ENCODE peak calls at places on chromosomes 4 and X, in eight cellular contexts. One of them, this sample, is unnamed.

GRCh38 chr4:172369471-172369959 is 556.3 kb downstream of the GALNTL6 start:
- DNase-seq in mesendoderm: no peak
- DNase-seq in choroid plexus epithelial cell: no peak
- DNase-seq in CD14-positive monocyte: no peak
- DNase-seq in skeletal muscle cell: no peak
- DNase-seq in kidney glomerular epithelial cell: no peak
- DNase-seq in G401: no peak
- DNase-seq in psoas muscle: no peak
- DNase-seq in this sample: no peak

GRCh38 chr4:154491731-154492249 is at the start of gene DCHS2:
- DNase-seq in choroid plexus epithelial cell: no peak
- DNase-seq in G401: no peak
- DNase-seq in psoas muscle: peak
- DNase-seq in kidney glomerular epithelial cell: no peak
- DNase-seq in CD14-positive monocyte: no peak
- DNase-seq in mesendoderm: peak
- DNase-seq in skeletal muscle cell: no peak
- DNase-seq in this sample: peak

GRCh38 chrX:153633048-153633447 is 14.0 kb upstream of the DUSP9 start:
- DNase-seq in kidney glomerular epithelial cell: no peak
- DNase-seq in CD14-positive monocyte: no peak
- DNase-seq in choroid plexus epithelial cell: no peak
- DNase-seq in skeletal muscle cell: no peak
- DNase-seq in mesendoderm: no peak
- DNase-seq in psoas muscle: peak
- DNase-seq in G401: no peak
- DNase-seq in this sample: no peak

GRCh38 chrX:22192419-22193086 is 80.2 kb upstream of the CBLL2 start:
- DNase-seq in mesendoderm: peak
- DNase-seq in choroid plexus epithelial cell: peak
- DNase-seq in kidney glomerular epithelial cell: peak
- DNase-seq in psoas muscle: peak
- DNase-seq in skeletal muscle cell: no peak
- DNase-seq in CD14-positive monocyte: peak
- DNase-seq in G401: peak
- DNase-seq in this sample: peak

GRCh38 chrX:154457491-154458115 is 478 bp upstream of the PLXNA3 start:
- DNase-seq in CD14-positive monocyte: no peak
- DNase-seq in skeletal muscle cell: no peak
- DNase-seq in choroid plexus epithelial cell: no peak
- DNase-seq in G401: no peak
- DNase-seq in psoas muscle: no peak
- DNase-seq in kidney glomerular epithelial cell: no peak
- DNase-seq in mesendoderm: peak
- DNase-seq in this sample: peak

GRCh38 chrX:12992544-12993118 is 17.7 kb downstream of the TMSB4X start:
- DNase-seq in mesendoderm: no peak
- DNase-seq in choroid plexus epithelial cell: no peak
- DNase-seq in psoas muscle: no peak
- DNase-seq in G401: no peak
- DNase-seq in skeletal muscle cell: no peak
- DNase-seq in kidney glomerular epithelial cell: no peak
- DNase-seq in CD14-positive monocyte: no peak
- DNase-seq in this sample: no peak

GRCh38 chr4:15551740-15552446 is 82.2 kb downstream of the CC2D2A start:
- DNase-seq in CD14-positive monocyte: no peak
- DNase-seq in mesendoderm: no peak
- DNase-seq in choroid plexus epithelial cell: no peak
- DNase-seq in kidney glomerular epithelial cell: peak
- DNase-seq in skeletal muscle cell: no peak
- DNase-seq in psoas muscle: no peak
- DNase-seq in G401: no peak
- DNase-seq in this sample: no peak

GRCh38 chr4:112910109-112910736 is 139.2 kb upstream of the ANK2 start:
- DNase-seq in G401: peak
- DNase-seq in kidney glomerular epithelial cell: peak
- DNase-seq in skeletal muscle cell: peak
- DNase-seq in psoas muscle: no peak
- DNase-seq in CD14-positive monocyte: no peak
- DNase-seq in choroid plexus epithelial cell: peak
- DNase-seq in mesendoderm: no peak
- DNase-seq in this sample: no peak

GRCh38 chr4:1544861-1545275 is 138.6 kb upstream of the NKX1-1 start:
- DNase-seq in kidney glomerular epithelial cell: no peak
- DNase-seq in CD14-positive monocyte: no peak
- DNase-seq in mesendoderm: no peak
- DNase-seq in psoas muscle: peak
- DNase-seq in skeletal muscle cell: no peak
- DNase-seq in choroid plexus epithelial cell: no peak
- DNase-seq in G401: no peak
- DNase-seq in this sample: no peak

GRCh38 chr4:188691811-188692210 is 552.6 kb downstream of the TRIML1 start:
- DNase-seq in kidney glomerular epithelial cell: no peak
- DNase-seq in skeletal muscle cell: peak
- DNase-seq in mesendoderm: no peak
- DNase-seq in G401: no peak
- DNase-seq in psoas muscle: no peak
- DNase-seq in choroid plexus epithelial cell: peak
- DNase-seq in CD14-positive monocyte: no peak
- DNase-seq in this sample: no peak

GRCh38 chr4:76989391-76990061 is 40.0 kb downstream of the SEPTIN11 start:
- DNase-seq in kidney glomerular epithelial cell: no peak
- DNase-seq in choroid plexus epithelial cell: no peak
- DNase-seq in skeletal muscle cell: no peak
- DNase-seq in CD14-positive monocyte: no peak
- DNase-seq in psoas muscle: no peak
- DNase-seq in mesendoderm: no peak
- DNase-seq in G401: no peak
- DNase-seq in this sample: no peak

GRCh38 chr4:6408263-6408662 is 64.2 kb downstream of the PPP2R2C start:
- DNase-seq in psoas muscle: no peak
- DNase-seq in choroid plexus epithelial cell: no peak
- DNase-seq in CD14-positive monocyte: no peak
- DNase-seq in G401: no peak
- DNase-seq in skeletal muscle cell: no peak
- DNase-seq in mesendoderm: peak
- DNase-seq in kidney glomerular epithelial cell: no peak
- DNase-seq in this sample: no peak

GRCh38 chrX:65601530-65602281 is 65.7 kb upstream of the MSN start:
- DNase-seq in CD14-positive monocyte: peak
- DNase-seq in skeletal muscle cell: peak
- DNase-seq in kidney glomerular epithelial cell: peak
- DNase-seq in G401: no peak
- DNase-seq in mesendoderm: peak
- DNase-seq in psoas muscle: peak
- DNase-seq in choroid plexus epithelial cell: peak
- DNase-seq in this sample: no peak

GRCh38 chrX:101108293-101108692 is 10.3 kb downstream of the CENPI start:
- DNase-seq in CD14-positive monocyte: no peak
- DNase-seq in choroid plexus epithelial cell: peak
- DNase-seq in psoas muscle: no peak
- DNase-seq in G401: no peak
- DNase-seq in mesendoderm: no peak
- DNase-seq in skeletal muscle cell: peak
- DNase-seq in kidney glomerular epithelial cell: no peak
- DNase-seq in this sample: no peak

GRCh38 chr4:77819409-77819835 is 254 bp upstream of the CNOT6L start:
- DNase-seq in CD14-positive monocyte: peak
- DNase-seq in choroid plexus epithelial cell: peak
- DNase-seq in psoas muscle: no peak
- DNase-seq in mesendoderm: no peak
- DNase-seq in G401: no peak
- DNase-seq in skeletal muscle cell: no peak
- DNase-seq in kidney glomerular epithelial cell: no peak
- DNase-seq in this sample: no peak

GRCh38 chrX:41670108-41670507 is 18.7 kb upstream of the GPR34 start:
- DNase-seq in G401: no peak
- DNase-seq in kidney glomerular epithelial cell: no peak
- DNase-seq in skeletal muscle cell: no peak
- DNase-seq in psoas muscle: no peak
- DNase-seq in CD14-positive monocyte: no peak
- DNase-seq in choroid plexus epithelial cell: no peak
- DNase-seq in mesendoderm: no peak
- DNase-seq in this sample: no peak

GRCh38 chr4:107616838-107617389 is 103.1 kb downstream of the PAPSS1 start:
- DNase-seq in G401: no peak
- DNase-seq in kidney glomerular epithelial cell: no peak
- DNase-seq in CD14-positive monocyte: no peak
- DNase-seq in mesendoderm: no peak
- DNase-seq in psoas muscle: no peak
- DNase-seq in skeletal muscle cell: no peak
- DNase-seq in choroid plexus epithelial cell: no peak
- DNase-seq in this sample: no peak

GRCh38 chrX:19225906-19226305 is 103.6 kb upstream of the ADGRG2 start:
- DNase-seq in mesendoderm: peak
- DNase-seq in skeletal muscle cell: no peak
- DNase-seq in kidney glomerular epithelial cell: peak
- DNase-seq in CD14-positive monocyte: no peak
- DNase-seq in choroid plexus epithelial cell: peak
- DNase-seq in G401: peak
- DNase-seq in psoas muscle: no peak
- DNase-seq in this sample: peak

GRCh38 chr4:3037957-3038451 is 36.3 kb downstream of the HTT-AS start:
- DNase-seq in mesendoderm: no peak
- DNase-seq in skeletal muscle cell: no peak
- DNase-seq in G401: no peak
- DNase-seq in CD14-positive monocyte: no peak
- DNase-seq in kidney glomerular epithelial cell: no peak
- DNase-seq in choroid plexus epithelial cell: no peak
- DNase-seq in psoas muscle: peak
- DNase-seq in this sample: no peak

GRCh38 chr4:1233641-1234277 is 15.2 kb downstream of the CTBP1 start:
- DNase-seq in kidney glomerular epithelial cell: no peak
- DNase-seq in skeletal muscle cell: no peak
- DNase-seq in psoas muscle: peak
- DNase-seq in G401: peak
- DNase-seq in choroid plexus epithelial cell: peak
- DNase-seq in mesendoderm: no peak
- DNase-seq in CD14-positive monocyte: peak
- DNase-seq in this sample: no peak

GRCh38 chr4:8689741-8690140 is 97.2 kb downstream of the CPZ start:
- DNase-seq in G401: no peak
- DNase-seq in skeletal muscle cell: no peak
- DNase-seq in choroid plexus epithelial cell: no peak
- DNase-seq in mesendoderm: no peak
- DNase-seq in psoas muscle: no peak
- DNase-seq in CD14-positive monocyte: peak
- DNase-seq in kidney glomerular epithelial cell: no peak
- DNase-seq in this sample: no peak

GRCh38 chr4:168124008-168124641 is 31.8 kb downstream of the ANXA10 start:
- DNase-seq in G401: no peak
- DNase-seq in psoas muscle: no peak
- DNase-seq in skeletal muscle cell: peak
- DNase-seq in mesendoderm: no peak
- DNase-seq in choroid plexus epithelial cell: peak
- DNase-seq in kidney glomerular epithelial cell: no peak
- DNase-seq in CD14-positive monocyte: no peak
- DNase-seq in this sample: no peak

GRCh38 chrX:44042731-44043130 is 69.5 kb upstream of the NDP start:
- DNase-seq in CD14-positive monocyte: no peak
- DNase-seq in choroid plexus epithelial cell: peak
- DNase-seq in kidney glomerular epithelial cell: peak
- DNase-seq in mesendoderm: no peak
- DNase-seq in G401: no peak
- DNase-seq in skeletal muscle cell: no peak
- DNase-seq in psoas muscle: no peak
- DNase-seq in this sample: peak

GRCh38 chr4:128335541-128335940 is 47.9 kb upstream of the PGRMC2 start:
- DNase-seq in kidney glomerular epithelial cell: no peak
- DNase-seq in skeletal muscle cell: no peak
- DNase-seq in G401: no peak
- DNase-seq in psoas muscle: no peak
- DNase-seq in choroid plexus epithelial cell: peak
- DNase-seq in CD14-positive monocyte: no peak
- DNase-seq in mesendoderm: no peak
- DNase-seq in this sample: no peak

GRCh38 chrX:153474718-153475117 is 4.3 kb upstream of the HAUS7 start:
- DNase-seq in kidney glomerular epithelial cell: no peak
- DNase-seq in psoas muscle: peak
- DNase-seq in CD14-positive monocyte: no peak
- DNase-seq in choroid plexus epithelial cell: peak
- DNase-seq in G401: no peak
- DNase-seq in skeletal muscle cell: no peak
- DNase-seq in mesendoderm: peak
- DNase-seq in this sample: no peak

GRCh38 chr4:109494538-109494937 is 60.9 kb downstream of the SEC24B start:
- DNase-seq in G401: no peak
- DNase-seq in choroid plexus epithelial cell: no peak
- DNase-seq in kidney glomerular epithelial cell: no peak
- DNase-seq in CD14-positive monocyte: no peak
- DNase-seq in mesendoderm: no peak
- DNase-seq in psoas muscle: no peak
- DNase-seq in skeletal muscle cell: no peak
- DNase-seq in this sample: no peak

GRCh38 chr4:114317564-114317963 is 281.0 kb upstream of the UGT8 start:
- DNase-seq in choroid plexus epithelial cell: no peak
- DNase-seq in skeletal muscle cell: no peak
- DNase-seq in kidney glomerular epithelial cell: no peak
- DNase-seq in G401: no peak
- DNase-seq in psoas muscle: no peak
- DNase-seq in mesendoderm: no peak
- DNase-seq in CD14-positive monocyte: no peak
- DNase-seq in this sample: no peak

GRCh38 chr4:39976141-39976944 is 1.4 kb downstream of the PDS5A start:
- DNase-seq in kidney glomerular epithelial cell: peak
- DNase-seq in G401: peak
- DNase-seq in psoas muscle: peak
- DNase-seq in choroid plexus epithelial cell: peak
- DNase-seq in mesendoderm: peak
- DNase-seq in skeletal muscle cell: peak
- DNase-seq in CD14-positive monocyte: peak
- DNase-seq in this sample: peak

GRCh38 chrX:65697915-65698796 is 30.7 kb downstream of the MSN start:
- DNase-seq in G401: no peak
- DNase-seq in mesendoderm: peak
- DNase-seq in choroid plexus epithelial cell: peak
- DNase-seq in psoas muscle: no peak
- DNase-seq in skeletal muscle cell: no peak
- DNase-seq in CD14-positive monocyte: peak
- DNase-seq in kidney glomerular epithelial cell: peak
- DNase-seq in this sample: peak

GRCh38 chrX:38055170-38055847 is 49.0 kb downstream of the SYTL5 start:
- DNase-seq in kidney glomerular epithelial cell: peak
- DNase-seq in G401: no peak
- DNase-seq in mesendoderm: no peak
- DNase-seq in CD14-positive monocyte: no peak
- DNase-seq in skeletal muscle cell: peak
- DNase-seq in psoas muscle: no peak
- DNase-seq in choroid plexus epithelial cell: peak
- DNase-seq in this sample: peak

GRCh38 chr4:57102050-57102564 is 8.1 kb downstream of the IGFBP7 start:
- DNase-seq in skeletal muscle cell: peak
- DNase-seq in CD14-positive monocyte: no peak
- DNase-seq in kidney glomerular epithelial cell: peak
- DNase-seq in psoas muscle: peak
- DNase-seq in G401: no peak
- DNase-seq in choroid plexus epithelial cell: peak
- DNase-seq in mesendoderm: no peak
- DNase-seq in this sample: peak

GRCh38 chr4:168183717-168184571 is 91.6 kb downstream of the ANXA10 start:
- DNase-seq in psoas muscle: no peak
- DNase-seq in G401: peak
- DNase-seq in choroid plexus epithelial cell: peak
- DNase-seq in CD14-positive monocyte: no peak
- DNase-seq in mesendoderm: peak
- DNase-seq in kidney glomerular epithelial cell: peak
- DNase-seq in skeletal muscle cell: no peak
- DNase-seq in this sample: no peak

GRCh38 chr4:67575232-67575888 is 16.8 kb downstream of the STAP1 start:
- DNase-seq in kidney glomerular epithelial cell: no peak
- DNase-seq in skeletal muscle cell: no peak
- DNase-seq in CD14-positive monocyte: no peak
- DNase-seq in mesendoderm: peak
- DNase-seq in G401: no peak
- DNase-seq in choroid plexus epithelial cell: peak
- DNase-seq in psoas muscle: no peak
- DNase-seq in this sample: no peak

GRCh38 chrX:45774961-45775360 is 574.3 kb upstream of the DIPK2B start:
- DNase-seq in G401: no peak
- DNase-seq in choroid plexus epithelial cell: peak
- DNase-seq in skeletal muscle cell: peak
- DNase-seq in mesendoderm: no peak
- DNase-seq in psoas muscle: no peak
- DNase-seq in kidney glomerular epithelial cell: peak
- DNase-seq in CD14-positive monocyte: no peak
- DNase-seq in this sample: peak